ENCODE peak calls at places on chromosomes 12 and 14, in ten cellular contexts. K is HFFc6, A is dorsolateral prefrontal cortex, J is suprapubic skin, O is fibroblast of lung, S is psoas muscle, E is tibial artery, Z is heart right ventricle, Q is neural progenitor cell, L is endothelial cell. W is an unnamed sample.
A peak's percentile ranks its signal among the peaks of the same experiment; 100 is the strongest.

GRCh38 chr12:95700316-95700785 is 90.2 kb downstream of the NTN4 start:
- DNase-seq in O (peak; percentile 62), J (no peak), Q (no peak), A (no peak), K (peak; percentile 88), L (no peak), E (no peak), Z (no peak), S (no peak), W (no peak)

GRCh38 chr14:42192659-42193425 is 586.2 kb downstream of the LRFN5 start:
- DNase-seq in K (peak; percentile 58), Z (no peak), A (no peak), L (no peak), E (no peak), S (no peak), J (no peak), Q (no peak), O (peak; percentile 99), W (no peak)

GRCh38 chr14:54659365-54659764 is 92.4 kb downstream of the SAMD4A start:
- DNase-seq in Z (no peak), S (no peak), O (no peak), L (no peak), E (no peak), K (no peak), Q (no peak), A (no peak), J (no peak), W (no peak)

GRCh38 chr12:56086096-56086495 is 6.1 kb downstream of the ERBB3 start:
- DNase-seq in S (no peak), Q (no peak), E (no peak), A (no peak), L (no peak), K (no peak), Z (no peak), J (no peak), O (no peak), W (peak; percentile 47)

GRCh38 chr12:53516758-53517455 is 9.6 kb upstream of the NPFF start:
- DNase-seq in J (no peak), S (no peak), A (no peak), L (no peak), E (no peak), O (no peak), Q (no peak), Z (no peak), K (no peak), W (no peak)

GRCh38 chr12:45613306-45613705 is 116.2 kb upstream of the ARID2 start:
- DNase-seq in Q (no peak), K (peak; percentile 37), S (no peak), J (no peak), Z (no peak), O (peak; percentile 59), E (no peak), A (no peak), L (no peak), W (no peak)

GRCh38 chr12:57568838-57569237 is 19.0 kb downstream of the KIF5A start:
- DNase-seq in S (no peak), Q (no peak), A (no peak), L (no peak), J (no peak), E (no peak), O (no peak), K (no peak), Z (no peak), W (no peak)

GRCh38 chr12:6187948-6188793 is 12.0 kb upstream of the CD9 start:
- DNase-seq in S (no peak), Z (no peak), O (no peak), A (no peak), L (no peak), J (no peak), E (no peak), Q (no peak), K (no peak), W (no peak)

GRCh38 chr12:57740656-57741412 is 2.3 kb upstream of the AGAP2 start:
- DNase-seq in Z (no peak), A (peak; percentile 67), S (no peak), L (peak; percentile 53), Q (no peak), E (no peak), K (no peak), J (no peak), O (no peak), W (no peak)

GRCh38 chr12:48979602-48980388 is 1.7 kb downstream of the WNT1 start:
- DNase-seq in Z (no peak), S (peak; percentile 68), O (no peak), J (no peak), A (no peak), E (no peak), K (no peak), Q (peak; percentile 56), L (no peak), W (no peak)

GRCh38 chr12:92492291-92492690 is 210.5 kb upstream of the PLEKHG7 start:
- DNase-seq in J (no peak), E (no peak), L (no peak), S (no peak), Z (no peak), Q (no peak), A (no peak), O (no peak), K (no peak), W (no peak)
- TF ChIP-seq CTCF in J (no peak), E (no peak), L (no peak), S (no peak), Z (no peak), Q (no peak), A (no peak), O (no peak), K (no peak), W (no peak)

GRCh38 chr12:113359939-113360748 is 1.8 kb downstream of the PLBD2 start:
- DNase-seq in E (no peak), A (no peak), O (no peak), K (peak; percentile 12), J (no peak), Z (no peak), L (no peak), Q (no peak), S (no peak), W (no peak)
- TF ChIP-seq CTCF in E (no peak), A (no peak), O (peak; percentile 16), K (peak; percentile 53), J (no peak), Z (no peak), L (no peak), Q (peak; percentile 35), S (no peak), W (no peak)

GRCh38 chr12:107435072-107435471 is 250.5 kb upstream of the PWP1 start:
- DNase-seq in Z (no peak), J (no peak), Q (peak; percentile 18), K (no peak), A (no peak), S (no peak), L (no peak), O (no peak), E (no peak), W (no peak)
- TF ChIP-seq CTCF in Z (no peak), J (no peak), Q (no peak), K (no peak), A (no peak), S (no peak), L (no peak), O (no peak), E (no peak), W (no peak)

DNA sequence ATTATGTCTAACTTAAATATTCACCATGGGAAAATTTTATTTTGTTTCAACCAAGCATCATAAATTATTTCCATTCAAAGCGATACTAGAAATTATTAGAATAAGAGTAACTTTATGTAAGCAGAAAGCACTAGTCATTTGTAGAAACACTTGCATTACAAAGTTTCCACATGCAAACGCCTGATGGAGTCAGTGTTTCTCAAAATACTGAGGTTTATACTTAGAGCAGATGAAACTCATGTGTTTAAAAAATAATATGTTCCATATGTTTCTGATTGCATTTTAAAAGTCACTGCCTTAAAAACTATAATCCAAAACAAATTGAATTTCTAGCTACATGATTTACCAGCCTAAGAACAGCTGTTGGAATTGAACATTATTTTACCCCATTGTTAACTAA is 1246.3 kb downstream of the SLC16A7 start:
- DNase-seq in S (no peak), Z (no peak), J (no peak), K (no peak), Q (no peak), A (no peak), E (no peak), O (peak; percentile 29), L (no peak), W (no peak)
- TF ChIP-seq CTCF in S (no peak), Z (no peak), J (no peak), K (no peak), Q (no peak), A (no peak), E (no peak), O (no peak), L (no peak), W (no peak)

DNA sequence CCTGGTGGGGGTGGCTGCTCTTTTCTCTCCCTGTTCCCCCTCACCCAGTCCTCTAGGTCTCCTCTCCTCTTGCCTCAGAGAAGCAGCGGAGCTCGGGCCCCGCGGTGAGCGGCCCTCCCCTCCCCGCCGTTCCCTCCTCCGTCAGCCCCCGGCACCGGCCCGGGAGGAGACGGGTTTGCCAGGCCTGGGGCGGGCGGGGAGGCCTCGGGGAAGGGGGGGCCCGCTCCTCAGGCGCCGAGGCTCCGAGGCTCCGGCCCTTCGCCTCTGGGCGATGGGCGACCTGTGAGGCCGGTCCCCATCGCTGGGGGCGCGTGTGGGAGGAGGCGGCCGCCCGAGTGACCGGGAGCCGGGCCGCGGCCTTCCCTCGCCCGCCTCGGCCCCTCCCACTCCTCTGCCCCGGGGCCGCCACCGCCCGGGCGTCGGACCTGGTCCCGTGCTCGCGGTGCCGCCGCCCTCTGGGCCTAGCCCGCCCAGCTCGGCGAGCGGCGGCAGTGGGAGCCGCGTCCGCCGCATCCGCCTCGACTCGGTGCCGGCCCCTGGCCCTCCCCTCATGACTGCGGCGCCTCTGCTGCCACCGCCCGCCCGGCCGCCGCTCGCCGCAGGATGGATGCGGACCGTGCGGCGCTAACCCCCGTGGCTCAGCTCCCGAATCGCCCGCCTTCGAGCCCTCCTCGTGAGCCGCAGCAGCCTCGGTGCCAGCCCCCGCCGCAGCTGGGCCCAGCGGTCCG is 458 bp downstream of the WNK1 start:
- DNase-seq in L (peak; percentile 67), E (peak; percentile 59), K (no peak), Q (peak; percentile 89), A (peak; percentile 30), O (peak; percentile 48), Z (peak; percentile 45), S (peak; percentile 86), J (peak; percentile 76), W (peak; percentile 78)
- TF ChIP-seq CTCF in L (peak; percentile 28), E (peak; percentile 15), K (peak; percentile 55), Q (peak; percentile 32), A (no peak), O (no peak), Z (no peak), S (peak; percentile 33), J (peak; percentile 26), W (no peak)